ENCODE peak calls at places on chromosomes 16 and 17, in seven cellular contexts. F is HEK293T, O is T-helper 2 cell, U is midbrain, M is non-pigmented ciliary epithelial cell, Q is WTC11, V is hippocampal formation. A is an unnamed sample.

GRCh38 chr17:82854226-82854625 is 14.4 kb upstream of the ZNF750 start:
- DNase-seq in V (no peak), O (no peak), F (no peak), U (no peak), M (no peak), Q (no peak), A (no peak)

GRCh38 chr16:70768205-70768580 is 32.8 kb downstream of the VAC14 start:
- DNase-seq in U (no peak), F (no peak), Q (no peak), M (no peak), O (no peak), V (no peak), A (no peak)

GRCh38 chr16:58516768-58517107 is 1.4 kb downstream of the SETD6 start:
- DNase-seq in Q (no peak), V (no peak), M (no peak), U (no peak), F (no peak), O (no peak), A (no peak)

GRCh38 chr17:18179804-18180203 is 3.8 kb upstream of the ALKBH5 start:
- DNase-seq in O (no peak), F (no peak), U (no peak), Q (no peak), V (no peak), M (no peak), A (no peak)

GRCh38 chr16:8887438-8887765 is 5.3 kb downstream of the LITAFD start:
- DNase-seq in O (no peak), U (no peak), M (no peak), V (no peak), Q (no peak), F (no peak), A (no peak)

GRCh38 chr16:83717814-83718213 is 90.0 kb upstream of the HSBP1 start:
- DNase-seq in U (peak), F (no peak), Q (no peak), M (peak), O (no peak), V (peak), A (peak)

GRCh38 chr16:85129846-85130706 is 17.8 kb upstream of the CIBAR2 start:
- DNase-seq in V (no peak), M (no peak), O (no peak), F (no peak), Q (no peak), U (peak), A (no peak)

GRCh38 chr17:17822189-17822978 is 14.4 kb downstream of the SREBF1 start:
- DNase-seq in M (no peak), V (peak), O (no peak), F (no peak), U (peak), Q (no peak), A (no peak)

GRCh38 chr17:3556905-3557767 is 476 bp downstream of the TRPV3 start:
- DNase-seq in M (no peak), Q (no peak), O (no peak), U (no peak), F (no peak), V (no peak), A (no peak)

GRCh38 chr16:46972971-46973456 is 460 bp downstream of the DNAJA2 start:
- DNase-seq in Q (peak), U (no peak), M (no peak), F (peak), O (peak), V (no peak), A (peak)

GRCh38 chr17:67568961-67569360 is 148.8 kb upstream of the NOL11 start:
- DNase-seq in U (no peak), Q (no peak), M (no peak), O (no peak), V (no peak), F (no peak), A (no peak)

GRCh38 chr16:21164521-21165168 is 6.2 kb downstream of the LDAF1 start:
- DNase-seq in U (no peak), F (no peak), V (no peak), O (no peak), M (no peak), Q (no peak), A (no peak)

GRCh38 chr16:50079741-50080140 is 14.0 kb downstream of the HEATR3 start:
- DNase-seq in O (no peak), U (no peak), F (no peak), Q (no peak), V (no peak), M (no peak), A (no peak)

GRCh38 chr16:84013787-84014569 is 28.6 kb downstream of the SLC38A8 start:
- DNase-seq in O (peak), V (no peak), F (peak), Q (peak), U (no peak), M (no peak), A (peak)

GRCh38 chr17:13415877-13416416 is 185.8 kb downstream of the HS3ST3A1 start:
- DNase-seq in Q (no peak), M (peak), F (peak), U (no peak), O (no peak), V (no peak), A (no peak)

GRCh38 chr17:82301300-82301915 is 16.0 kb downstream of the CD7 start:
- DNase-seq in F (no peak), Q (no peak), V (no peak), O (no peak), M (no peak), U (no peak), A (no peak)

GRCh38 chr17:42284566-42284965 is 3.7 kb upstream of the STAT5A start:
- DNase-seq in Q (no peak), F (no peak), O (no peak), M (no peak), U (no peak), V (no peak), A (no peak)

GRCh38 chr17:49249292-49249794 is 18.8 kb upstream of the PHOSPHO1 start:
- DNase-seq in Q (no peak), V (no peak), O (no peak), F (no peak), M (no peak), U (no peak), A (no peak)

GRCh38 chr17:51120357-51120738 is 320 bp downstream of the SPAG9 start:
- DNase-seq in Q (peak), V (no peak), O (peak), F (peak), U (peak), M (no peak), A (peak)

GRCh38 chr17:79192503-79193500 is 118.2 kb downstream of the ENGASE start:
- DNase-seq in V (no peak), M (no peak), O (no peak), F (peak), Q (peak), U (peak), A (peak)

GRCh38 chr17:63817736-63818385 is 9.4 kb upstream of the PSMC5 start:
- DNase-seq in O (no peak), Q (no peak), U (no peak), M (no peak), F (no peak), V (no peak), A (no peak)

GRCh38 chr17:157901-158300 is 20.5 kb downstream of the SCGB1C2 start:
- DNase-seq in U (no peak), Q (no peak), M (no peak), V (no peak), O (no peak), F (no peak), A (no peak)

GRCh38 chr16:12081048-12081404 is 104.5 kb downstream of the SNX29 start:
- DNase-seq in V (no peak), F (no peak), U (no peak), O (no peak), M (no peak), Q (no peak), A (no peak)

GRCh38 chr17:40499551-40500189 is 1.8 kb downstream of the TNS4 start:
- DNase-seq in M (no peak), V (peak), O (no peak), U (peak), Q (peak), F (peak), A (peak)

GRCh38 chr16:8622315-8622656 is 788 bp downstream of the METTL22 start:
- DNase-seq in F (peak), M (no peak), O (no peak), V (no peak), U (no peak), Q (no peak), A (no peak)

GRCh38 chr17:37824534-37825485 is 80.0 kb upstream of the HNF1B start:
- DNase-seq in F (no peak), O (no peak), Q (no peak), U (no peak), V (no peak), M (peak), A (peak)

GRCh38 chr16:89954462-89954861 is 5.9 kb downstream of the DEF8 start:
- DNase-seq in F (no peak), Q (no peak), M (no peak), O (no peak), U (no peak), V (no peak), A (no peak)

A was measured in mesendoderm.